ENCODE peak calls at places on chromosomes 3 and 15, in six cellular contexts. M is transverse colon, N is fibroblast of mammary gland, C is right lobe of liver, Q is foreskin fibroblast, H is keratinocyte. I is an unnamed sample.
A peak's percentile ranks its signal among the peaks of the same experiment; 100 is the strongest.

GRCh38 chr3:141643391-141643790 is 94.7 kb upstream of the RNF7 start:
- DNase-seq in M (no peak), N (peak; percentile 18), C (no peak), Q (no peak), H (no peak), I (peak; percentile 89)

GRCh38 chr3:198046120-198046857 is 86.3 kb downstream of the LMLN start:
- DNase-seq in M (no peak), N (no peak), C (no peak), Q (no peak), H (no peak), I (no peak)

GRCh38 chr3:78507196-78507984 is 1260.4 kb downstream of the ROBO1 start:
- DNase-seq in M (no peak), N (no peak), C (peak; percentile 20), Q (no peak), H (peak; percentile 61), I (no peak)

GRCh38 chr3:146464005-146464595 is 5.3 kb downstream of the PLSCR2 start:
- DNase-seq in M (no peak), N (peak; percentile 81), C (no peak), Q (no peak), H (no peak), I (no peak)

GRCh38 chr3:115808239-115808638 is 184.9 kb downstream of the GAP43 start:
- DNase-seq in M (no peak), N (no peak), C (no peak), Q (peak; percentile 29), H (no peak), I (peak; percentile 61)

GRCh38 chr3:57079221-57079831 is 18.9 kb downstream of the SPATA12 start:
- DNase-seq in M (peak; percentile 48), N (no peak), C (peak; percentile 30), Q (no peak), H (no peak), I (peak; percentile 18)

GRCh38 chr3:73656241-73656890 is 31.6 kb upstream of the PDZRN3 start:
- DNase-seq in M (no peak), N (no peak), C (no peak), Q (no peak), H (no peak), I (peak; percentile 85)

GRCh38 chr3:51703776-51704510 is 2.9 kb upstream of the GRM2 start:
- DNase-seq in M (no peak), N (no peak), C (peak; percentile 10), Q (no peak), H (no peak), I (no peak)

GRCh38 chr3:169085827-169086226 is 577.7 kb downstream of the MECOM start:
- DNase-seq in M (no peak), N (peak; percentile 94), C (no peak), Q (peak; percentile 86), H (peak; percentile 42), I (peak; percentile 98)

GRCh38 chr3:2659896-2660295 is 450.3 kb downstream of the IL5RA start:
- DNase-seq in M (no peak), N (no peak), C (no peak), Q (no peak), H (no peak), I (no peak)

GRCh38 chr3:139934557-139935070 is 371 bp upstream of the CLSTN2 start:
- DNase-seq in M (peak; percentile 14), N (no peak), C (peak; percentile 33), Q (peak; percentile 0), H (no peak), I (no peak)

GRCh38 chr3:114498779-114499370 is 205.0 kb downstream of the TIGIT start:
- DNase-seq in M (no peak), N (peak; percentile 86), C (no peak), Q (peak; percentile 47), H (peak; percentile 25), I (peak; percentile 65)

GRCh38 chr15:98649621-98649995 is 1.3 kb downstream of the IGF1R start:
- DNase-seq in M (peak; percentile 52), N (no peak), C (peak; percentile 46), Q (no peak), H (no peak), I (peak; percentile 21)

GRCh38 chr3:34533468-34533867 is 735.0 kb downstream of the PDCD6IP start:
- DNase-seq in M (no peak), N (no peak), C (no peak), Q (no peak), H (no peak), I (no peak)

GRCh38 chr15:84112025-84112424 is 123.5 kb upstream of the GOLGA6L4 start:
- DNase-seq in M (no peak), N (peak; percentile 26), C (no peak), Q (peak; percentile 5), H (no peak), I (no peak)

GRCh38 chr15:52745326-52746161 is 44.6 kb downstream of the ONECUT1 start:
- DNase-seq in M (no peak), N (no peak), C (no peak), Q (no peak), H (no peak), I (no peak)

GRCh38 chr3:150547045-150547753 is 612 bp downstream of the EIF2A start:
- DNase-seq in M (no peak), N (peak; percentile 25), C (no peak), Q (no peak), H (no peak), I (no peak)

GRCh38 chr15:74365619-74366445 is 1.6 kb downstream of the CYP11A1 start:
- DNase-seq in M (peak; percentile 27), N (peak; percentile 74), C (peak; percentile 66), Q (peak; percentile 52), H (no peak), I (peak; percentile 67)

GRCh38 chr3:52526151-52526561 is 7.5 kb downstream of the NT5DC2 start:
- DNase-seq in M (no peak), N (no peak), C (peak; percentile 17), Q (no peak), H (no peak), I (no peak)

GRCh38 chr3:24704496-24704895 is 209.8 kb upstream of the THRB start:
- DNase-seq in M (no peak), N (peak; percentile 64), C (no peak), Q (no peak), H (no peak), I (peak; percentile 44)

GRCh38 chr15:70292511-70292760 is 194.7 kb upstream of the TLE3 start:
- DNase-seq in M (no peak), N (no peak), C (no peak), Q (no peak), H (no peak), I (no peak)
- H3K4me3 ChIP-seq in M (no peak overlapping the region), N (no peak overlapping the region), C (no peak overlapping the region), Q (no peak overlapping the region), H (no peak overlapping the region), I (no peak overlapping the region)

GRCh38 chr3:13811614-13812013 is 68.3 kb downstream of the WNT7A start:
- DNase-seq in M (no peak), N (no peak), C (no peak), Q (no peak), H (no peak), I (no peak)

GRCh38 chr3:13821156-13821555 is 58.7 kb downstream of the WNT7A start:
- DNase-seq in M (no peak), N (no peak), C (no peak), Q (no peak), H (no peak), I (no peak)

GRCh38 chr3:13812039-13812438 is 67.8 kb downstream of the WNT7A start:
- DNase-seq in M (no peak), N (no peak), C (no peak), Q (no peak), H (no peak), I (no peak)

GRCh38 chr3:13818919-13819318 is 61.0 kb downstream of the WNT7A start:
- DNase-seq in M (no peak), N (no peak), C (no peak), Q (no peak), H (no peak), I (no peak)

DNA sequence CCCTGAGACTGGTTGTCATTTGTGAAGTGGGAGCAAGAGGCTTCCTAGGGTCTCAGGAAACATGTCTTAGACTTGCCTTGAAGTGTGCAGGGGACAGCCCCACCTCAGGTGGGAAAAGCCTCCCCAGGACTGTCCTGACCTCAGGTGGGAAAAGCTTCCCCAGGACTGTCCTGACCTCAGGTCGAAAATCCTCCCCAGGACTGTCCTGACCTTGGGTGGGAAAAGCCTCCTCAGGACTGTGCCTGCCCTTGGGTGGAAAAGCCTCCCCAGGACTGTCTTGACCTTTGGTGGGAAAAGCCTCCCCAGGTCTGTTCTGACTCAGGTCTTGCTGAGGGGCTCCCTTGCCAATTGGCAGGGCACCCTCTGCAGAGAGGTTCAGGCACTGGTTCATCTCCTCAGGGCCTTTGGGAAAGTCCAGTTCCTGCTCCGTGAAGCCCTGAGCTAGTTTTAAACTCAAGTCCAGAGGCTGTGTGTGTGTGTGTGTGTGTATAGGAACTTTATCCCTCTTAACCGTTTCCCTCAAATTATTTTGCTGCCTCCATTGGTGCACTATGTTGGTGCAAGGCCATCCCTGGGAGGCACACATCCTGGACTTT is 64.7 kb downstream of the WNT7A start:
- DNase-seq in M (no peak), N (no peak), C (no peak), Q (no peak), H (no peak), I (no peak)
- H3K4me3 ChIP-seq in M (no peak overlapping the region), N (no peak overlapping the region), C (no peak overlapping the region), Q (no peak overlapping the region), H (no peak overlapping the region), I (no peak overlapping the region)

GRCh38 chr3:23656821-23657220 is 148.9 kb upstream of the UBE2E1 start:
- DNase-seq in M (no peak), N (no peak), C (no peak), Q (no peak), H (no peak), I (no peak)

GRCh38 chr3:23659840-23660430 is 145.8 kb upstream of the UBE2E1 start:
- DNase-seq in M (no peak), N (no peak), C (no peak), Q (no peak), H (no peak), I (no peak)

GRCh38 chr3:23657647-23658046 is 148.1 kb upstream of the UBE2E1 start:
- DNase-seq in M (no peak), N (no peak), C (no peak), Q (no peak), H (no peak), I (no peak)

GRCh38 chr3:23662079-23662617 is 143.6 kb upstream of the UBE2E1 start:
- DNase-seq in M (no peak), N (peak; percentile 58), C (no peak), Q (no peak), H (no peak), I (peak; percentile 36)

DNA sequence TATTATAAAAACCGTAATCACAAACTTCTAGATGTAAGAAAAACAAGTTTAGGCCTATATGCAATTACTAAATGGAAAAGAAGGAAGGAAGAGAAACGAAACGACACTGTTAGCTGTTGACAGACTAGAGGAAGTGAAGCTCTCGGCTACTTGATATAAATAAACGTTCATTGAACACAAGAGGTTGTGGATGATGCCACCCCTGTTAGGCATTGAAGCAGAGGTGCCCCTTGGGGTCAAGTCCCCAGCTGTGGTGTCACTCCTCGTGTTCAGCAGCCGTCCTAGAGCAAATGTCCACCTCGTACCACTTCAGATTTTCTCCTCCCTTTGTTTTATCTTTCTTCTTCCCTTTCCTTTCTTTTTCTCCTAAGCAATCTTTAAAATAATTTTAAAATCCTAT is 146.5 kb upstream of the UBE2E1 start:
- DNase-seq in M (no peak), N (no peak), C (no peak), Q (no peak), H (no peak), I (no peak)
- H3K4me3 ChIP-seq in M (no peak overlapping the region), N (no peak overlapping the region), C (no peak overlapping the region), Q (no peak overlapping the region), H (no peak overlapping the region), I (no peak overlapping the region)

DNA sequence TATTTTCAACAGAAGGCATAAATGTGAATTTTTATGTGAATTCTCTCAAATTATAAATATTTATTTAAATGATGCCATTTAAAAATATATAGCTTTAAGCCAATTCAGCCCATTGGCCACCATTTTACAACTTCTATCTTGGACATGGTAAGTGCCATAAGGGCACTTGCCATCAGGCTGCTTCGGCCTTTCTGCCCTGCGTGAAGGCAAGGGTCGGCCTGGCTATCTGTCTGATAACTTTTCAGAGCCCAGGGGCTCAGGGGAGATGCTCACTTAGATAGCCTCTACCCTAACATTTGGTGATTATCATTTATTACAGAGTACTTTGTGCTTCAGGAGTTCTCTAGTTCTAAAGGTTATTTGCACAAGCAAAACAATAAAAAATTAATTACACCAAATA is 62.5 kb upstream of the MBNL1 start:
- DNase-seq in M (no peak), N (no peak), C (no peak), Q (no peak), H (no peak), I (no peak)
- H3K4me3 ChIP-seq in M (no peak overlapping the region), N (no peak overlapping the region), C (no peak overlapping the region), Q (no peak overlapping the region), H (no peak overlapping the region), I (no peak overlapping the region)

I was measured in AG10803.